ENCODE peak calls at places on chromosomes 11 and 22, in nine cellular contexts. One of them, this sample, is unnamed.

GRCh38 chr22:41425704-41426365 is 20.8 kb downstream of the TOB2 start:
- DNase-seq in A549: no peak
- DNase-seq in esophagus squamous epithelium: no peak
- DNase-seq in effector memory CD4-positive, alpha-beta T cell: no peak
- DNase-seq in left ventricle myocardium inferior: no peak
- DNase-seq in gastrocnemius medialis: no peak
- DNase-seq in body of pancreas: no peak
- DNase-seq in heart left ventricle: no peak
- DNase-seq in kidney: no peak
- DNase-seq in this sample: no peak

GRCh38 chr11:120186799-120187591 is 23.8 kb upstream of the OAF start:
- DNase-seq in A549: no peak
- DNase-seq in esophagus squamous epithelium: no peak
- DNase-seq in effector memory CD4-positive, alpha-beta T cell: no peak
- DNase-seq in left ventricle myocardium inferior: no peak
- DNase-seq in gastrocnemius medialis: no peak
- DNase-seq in body of pancreas: peak; percentile 69
- DNase-seq in heart left ventricle: no peak
- DNase-seq in kidney: no peak
- DNase-seq in this sample: no peak

GRCh38 chr11:115503886-115504278 is 333 bp downstream of the CADM1 start:
- DNase-seq in A549: no peak
- DNase-seq in esophagus squamous epithelium: no peak
- DNase-seq in effector memory CD4-positive, alpha-beta T cell: no peak
- DNase-seq in left ventricle myocardium inferior: no peak
- DNase-seq in gastrocnemius medialis: no peak
- DNase-seq in body of pancreas: no peak
- DNase-seq in heart left ventricle: no peak
- DNase-seq in kidney: no peak
- DNase-seq in this sample: no peak

GRCh38 chr11:3202759-3203158 is 15.9 kb downstream of the MRGPRG start:
- DNase-seq in A549: no peak
- DNase-seq in esophagus squamous epithelium: no peak
- DNase-seq in effector memory CD4-positive, alpha-beta T cell: no peak
- DNase-seq in left ventricle myocardium inferior: peak; percentile 11
- DNase-seq in gastrocnemius medialis: no peak
- DNase-seq in body of pancreas: peak; percentile 1
- DNase-seq in heart left ventricle: no peak
- DNase-seq in kidney: peak; percentile 64
- DNase-seq in this sample: no peak

GRCh38 chr11:17719028-17719939 is at the start of gene MYOD1:
- DNase-seq in A549: peak; percentile 43
- DNase-seq in esophagus squamous epithelium: no peak
- DNase-seq in effector memory CD4-positive, alpha-beta T cell: no peak
- DNase-seq in left ventricle myocardium inferior: no peak
- DNase-seq in gastrocnemius medialis: peak; percentile 92
- DNase-seq in body of pancreas: no peak
- DNase-seq in heart left ventricle: no peak
- DNase-seq in kidney: no peak
- DNase-seq in this sample: no peak

GRCh38 chr22:44449683-44450425 is 48.2 kb downstream of the RTL6 start:
- DNase-seq in A549: no peak
- DNase-seq in esophagus squamous epithelium: no peak
- DNase-seq in effector memory CD4-positive, alpha-beta T cell: no peak
- DNase-seq in left ventricle myocardium inferior: no peak
- DNase-seq in gastrocnemius medialis: no peak
- DNase-seq in body of pancreas: no peak
- DNase-seq in heart left ventricle: no peak
- DNase-seq in kidney: peak; percentile 46
- DNase-seq in this sample: no peak

GRCh38 chr11:12807621-12808020 is 133.4 kb downstream of the TEAD1 start:
- DNase-seq in A549: no peak
- DNase-seq in esophagus squamous epithelium: no peak
- DNase-seq in effector memory CD4-positive, alpha-beta T cell: no peak
- DNase-seq in left ventricle myocardium inferior: no peak
- DNase-seq in gastrocnemius medialis: no peak
- DNase-seq in body of pancreas: no peak
- DNase-seq in heart left ventricle: no peak
- DNase-seq in kidney: no peak
- DNase-seq in this sample: no peak

GRCh38 chr11:64358907-64359711 is at the start of gene RPS6KA4:
- DNase-seq in A549: peak; percentile 47
- DNase-seq in esophagus squamous epithelium: no peak
- DNase-seq in effector memory CD4-positive, alpha-beta T cell: no peak
- DNase-seq in left ventricle myocardium inferior: peak; percentile 68
- DNase-seq in gastrocnemius medialis: peak; percentile 37
- DNase-seq in body of pancreas: peak; percentile 77
- DNase-seq in heart left ventricle: peak; percentile 74
- DNase-seq in kidney: peak; percentile 87
- DNase-seq in this sample: no peak

GRCh38 chr11:845872-846271 is 3.2 kb downstream of the TSPAN4 start:
- DNase-seq in A549: no peak
- DNase-seq in esophagus squamous epithelium: no peak
- DNase-seq in effector memory CD4-positive, alpha-beta T cell: no peak
- DNase-seq in left ventricle myocardium inferior: no peak
- DNase-seq in gastrocnemius medialis: no peak
- DNase-seq in body of pancreas: no peak
- DNase-seq in heart left ventricle: no peak
- DNase-seq in kidney: no peak
- DNase-seq in this sample: no peak

GRCh38 chr11:26904114-26904513 is 89.8 kb upstream of the FIBIN start:
- DNase-seq in A549: no peak
- DNase-seq in esophagus squamous epithelium: no peak
- DNase-seq in effector memory CD4-positive, alpha-beta T cell: no peak
- DNase-seq in left ventricle myocardium inferior: no peak
- DNase-seq in gastrocnemius medialis: no peak
- DNase-seq in body of pancreas: no peak
- DNase-seq in heart left ventricle: no peak
- DNase-seq in kidney: no peak
- DNase-seq in this sample: no peak

GRCh38 chr22:36237462-36238347 is 1.6 kb downstream of the APOL2 start:
- DNase-seq in A549: no peak
- DNase-seq in esophagus squamous epithelium: no peak
- DNase-seq in effector memory CD4-positive, alpha-beta T cell: no peak
- DNase-seq in left ventricle myocardium inferior: no peak
- DNase-seq in gastrocnemius medialis: no peak
- DNase-seq in body of pancreas: no peak
- DNase-seq in heart left ventricle: no peak
- DNase-seq in kidney: no peak
- DNase-seq in this sample: no peak

GRCh38 chr11:72308226-72309073 is 64.5 kb upstream of the PHOX2A start:
- DNase-seq in A549: no peak
- DNase-seq in esophagus squamous epithelium: no peak
- DNase-seq in effector memory CD4-positive, alpha-beta T cell: no peak
- DNase-seq in left ventricle myocardium inferior: no peak
- DNase-seq in gastrocnemius medialis: no peak
- DNase-seq in body of pancreas: peak; percentile 14
- DNase-seq in heart left ventricle: no peak
- DNase-seq in kidney: no peak
- DNase-seq in this sample: no peak

GRCh38 chr22:35299717-35300497 is at the start of gene TOM1:
- DNase-seq in A549: peak; percentile 97
- DNase-seq in esophagus squamous epithelium: peak; percentile 81
- DNase-seq in effector memory CD4-positive, alpha-beta T cell: peak; percentile 95
- DNase-seq in left ventricle myocardium inferior: peak; percentile 97
- DNase-seq in gastrocnemius medialis: peak; percentile 98
- DNase-seq in body of pancreas: peak; percentile 98
- DNase-seq in heart left ventricle: peak; percentile 97
- DNase-seq in kidney: peak; percentile 99
- DNase-seq in this sample: peak; percentile 98

GRCh38 chr11:35163707-35164496 is 24.9 kb downstream of the CD44 start:
- DNase-seq in A549: no peak
- DNase-seq in esophagus squamous epithelium: no peak
- DNase-seq in effector memory CD4-positive, alpha-beta T cell: no peak
- DNase-seq in left ventricle myocardium inferior: no peak
- DNase-seq in gastrocnemius medialis: no peak
- DNase-seq in body of pancreas: no peak
- DNase-seq in heart left ventricle: no peak
- DNase-seq in kidney: no peak
- DNase-seq in this sample: no peak

GRCh38 chr11:12121504-12121903 is 11.1 kb downstream of the MICAL2 start:
- DNase-seq in A549: no peak
- DNase-seq in esophagus squamous epithelium: no peak
- DNase-seq in effector memory CD4-positive, alpha-beta T cell: no peak
- DNase-seq in left ventricle myocardium inferior: no peak
- DNase-seq in gastrocnemius medialis: no peak
- DNase-seq in body of pancreas: no peak
- DNase-seq in heart left ventricle: no peak
- DNase-seq in kidney: no peak
- DNase-seq in this sample: no peak

GRCh38 chr11:14954581-14954980 is 17.6 kb downstream of the CALCA start:
- DNase-seq in A549: no peak
- DNase-seq in esophagus squamous epithelium: no peak
- DNase-seq in effector memory CD4-positive, alpha-beta T cell: no peak
- DNase-seq in left ventricle myocardium inferior: no peak
- DNase-seq in gastrocnemius medialis: no peak
- DNase-seq in body of pancreas: no peak
- DNase-seq in heart left ventricle: no peak
- DNase-seq in kidney: no peak
- DNase-seq in this sample: no peak

DNA sequence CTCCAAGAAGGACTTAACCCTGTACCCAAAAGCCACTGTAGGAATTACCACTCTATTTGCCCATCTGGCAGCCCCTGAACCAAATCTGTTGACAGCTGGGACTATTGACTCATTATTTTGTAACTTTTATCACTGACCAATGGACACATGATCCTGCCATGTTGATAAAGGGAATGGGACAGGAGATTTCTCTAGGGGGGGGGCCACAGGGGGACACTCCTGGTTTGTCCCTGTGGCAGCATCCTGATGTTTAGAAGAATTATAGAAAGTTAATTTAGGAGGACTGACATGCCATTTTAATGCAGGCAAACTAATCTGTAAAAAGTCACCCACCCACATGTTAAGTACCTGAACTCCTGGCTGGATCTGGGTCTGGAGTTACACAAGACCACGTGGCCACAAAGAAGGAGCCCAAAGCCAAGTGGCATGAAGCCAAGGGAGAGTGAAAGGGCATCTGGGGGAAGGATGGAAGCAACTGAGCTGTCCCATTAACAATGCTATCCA is 558.1 kb downstream of the ETS1 start:
- DNase-seq in A549: no peak
- DNase-seq in esophagus squamous epithelium: no peak
- DNase-seq in effector memory CD4-positive, alpha-beta T cell: no peak
- DNase-seq in left ventricle myocardium inferior: no peak
- DNase-seq in gastrocnemius medialis: no peak
- DNase-seq in body of pancreas: peak; percentile 15
- DNase-seq in heart left ventricle: no peak
- DNase-seq in kidney: no peak
- DNase-seq in this sample: no peak
- H3K27ac ChIP-seq in A549: no peak overlapping the region
- H3K27ac ChIP-seq in esophagus squamous epithelium: no peak overlapping the region
- H3K27ac ChIP-seq in effector memory CD4-positive, alpha-beta T cell: no peak overlapping the region
- H3K27ac ChIP-seq in left ventricle myocardium inferior: no peak overlapping the region
- H3K27ac ChIP-seq in gastrocnemius medialis: no peak overlapping the region
- H3K27ac ChIP-seq in body of pancreas: no peak overlapping the region
- H3K27ac ChIP-seq in heart left ventricle: no peak overlapping the region
- H3K27ac ChIP-seq in kidney: no peak overlapping the region
- H3K27ac ChIP-seq in this sample: no peak overlapping the region

GRCh38 chr11:8686325-8686724 is 3.7 kb downstream of the RPL27A start:
- DNase-seq in A549: no peak
- DNase-seq in esophagus squamous epithelium: no peak
- DNase-seq in effector memory CD4-positive, alpha-beta T cell: no peak
- DNase-seq in left ventricle myocardium inferior: no peak
- DNase-seq in gastrocnemius medialis: no peak
- DNase-seq in body of pancreas: no peak
- DNase-seq in heart left ventricle: no peak
- DNase-seq in kidney: peak; percentile 14
- DNase-seq in this sample: peak; percentile 54
- H3K4me1 ChIP-seq in A549: peaks cover 49% of the 10 kb centered on the region
- H3K4me1 ChIP-seq in esophagus squamous epithelium: peaks cover 33% of the 10 kb centered on the region
- H3K4me1 ChIP-seq in effector memory CD4-positive, alpha-beta T cell: peaks cover 29% of the 10 kb centered on the region
- H3K4me1 ChIP-seq in left ventricle myocardium inferior: peaks cover 60% of the 10 kb centered on the region
- H3K4me1 ChIP-seq in gastrocnemius medialis: peaks cover 41% of the 10 kb centered on the region
- H3K4me1 ChIP-seq in body of pancreas: peaks cover 54% of the 10 kb centered on the region
- H3K4me1 ChIP-seq in heart left ventricle: peaks cover 9% of the 10 kb centered on the region
- H3K4me1 ChIP-seq in kidney: peaks cover 10% of the 10 kb centered on the region
- H3K4me1 ChIP-seq in this sample: peaks cover 38% of the 10 kb centered on the region

GRCh38 chr11:58928082-58928574 is 11.2 kb upstream of the GLYATL1 start:
- DNase-seq in A549: no peak
- DNase-seq in esophagus squamous epithelium: no peak
- DNase-seq in effector memory CD4-positive, alpha-beta T cell: no peak
- DNase-seq in left ventricle myocardium inferior: no peak
- DNase-seq in gastrocnemius medialis: no peak
- DNase-seq in body of pancreas: no peak
- DNase-seq in heart left ventricle: no peak
- DNase-seq in kidney: no peak
- DNase-seq in this sample: no peak

GRCh38 chr11:58926695-58927094 is 12.6 kb upstream of the GLYATL1 start:
- DNase-seq in A549: peak; percentile 5
- DNase-seq in esophagus squamous epithelium: no peak
- DNase-seq in effector memory CD4-positive, alpha-beta T cell: no peak
- DNase-seq in left ventricle myocardium inferior: no peak
- DNase-seq in gastrocnemius medialis: no peak
- DNase-seq in body of pancreas: no peak
- DNase-seq in heart left ventricle: no peak
- DNase-seq in kidney: no peak
- DNase-seq in this sample: no peak

GRCh38 chr11:58926251-58926650 is 13.0 kb upstream of the GLYATL1 start:
- DNase-seq in A549: no peak
- DNase-seq in esophagus squamous epithelium: no peak
- DNase-seq in effector memory CD4-positive, alpha-beta T cell: no peak
- DNase-seq in left ventricle myocardium inferior: no peak
- DNase-seq in gastrocnemius medialis: no peak
- DNase-seq in body of pancreas: no peak
- DNase-seq in heart left ventricle: no peak
- DNase-seq in kidney: no peak
- DNase-seq in this sample: no peak

GRCh38 chr11:58927393-58928081 is 11.8 kb upstream of the GLYATL1 start:
- DNase-seq in A549: no peak
- DNase-seq in esophagus squamous epithelium: no peak
- DNase-seq in effector memory CD4-positive, alpha-beta T cell: no peak
- DNase-seq in left ventricle myocardium inferior: no peak
- DNase-seq in gastrocnemius medialis: no peak
- DNase-seq in body of pancreas: peak; percentile 78
- DNase-seq in heart left ventricle: no peak
- DNase-seq in kidney: no peak
- DNase-seq in this sample: no peak

DNA sequence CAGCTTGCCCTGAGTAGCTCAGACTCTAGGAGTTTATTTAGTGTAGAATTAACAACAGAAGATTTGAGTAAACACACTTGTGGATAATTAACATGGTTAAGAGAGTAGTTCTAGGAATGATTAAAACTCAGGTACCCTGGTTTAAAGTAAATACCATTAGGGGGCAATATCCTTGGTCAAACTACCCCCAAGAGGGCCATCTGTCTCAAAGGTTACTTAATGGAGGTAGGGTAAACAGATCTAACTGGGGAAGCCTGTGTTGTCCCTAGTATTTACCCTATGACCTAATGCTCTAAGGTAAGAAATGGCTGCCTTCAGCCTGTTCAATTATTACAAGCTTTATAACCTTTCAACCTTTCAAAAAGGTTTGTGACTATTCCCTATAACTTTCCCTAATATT is 10.6 kb upstream of the GLYATL1 start:
- DNase-seq in A549: no peak
- DNase-seq in esophagus squamous epithelium: no peak
- DNase-seq in effector memory CD4-positive, alpha-beta T cell: no peak
- DNase-seq in left ventricle myocardium inferior: no peak
- DNase-seq in gastrocnemius medialis: no peak
- DNase-seq in body of pancreas: no peak
- DNase-seq in heart left ventricle: no peak
- DNase-seq in kidney: no peak
- DNase-seq in this sample: no peak
- H3K27ac ChIP-seq in A549: no peak overlapping the region
- H3K27ac ChIP-seq in esophagus squamous epithelium: no peak overlapping the region
- H3K27ac ChIP-seq in effector memory CD4-positive, alpha-beta T cell: no peak overlapping the region
- H3K27ac ChIP-seq in left ventricle myocardium inferior: no peak overlapping the region
- H3K27ac ChIP-seq in gastrocnemius medialis: no peak overlapping the region
- H3K27ac ChIP-seq in body of pancreas: no peak overlapping the region
- H3K27ac ChIP-seq in heart left ventricle: no peak overlapping the region
- H3K27ac ChIP-seq in kidney: peak overlapping the region; percentile 80
- H3K27ac ChIP-seq in this sample: no peak overlapping the region

GRCh38 chr11:74015919-74016684 is 7.2 kb upstream of the UCP3 start:
- DNase-seq in A549: no peak
- DNase-seq in esophagus squamous epithelium: no peak
- DNase-seq in effector memory CD4-positive, alpha-beta T cell: no peak
- DNase-seq in left ventricle myocardium inferior: no peak
- DNase-seq in gastrocnemius medialis: no peak
- DNase-seq in body of pancreas: no peak
- DNase-seq in heart left ventricle: no peak
- DNase-seq in kidney: no peak
- DNase-seq in this sample: no peak
- H3K4me1 ChIP-seq in A549: peaks cover 7% of the 10 kb centered on the region
- H3K4me1 ChIP-seq in esophagus squamous epithelium: peaks cover 24% of the 10 kb centered on the region
- H3K4me1 ChIP-seq in effector memory CD4-positive, alpha-beta T cell: peaks cover 80% of the 10 kb centered on the region
- H3K4me1 ChIP-seq in left ventricle myocardium inferior: peaks cover 55% of the 10 kb centered on the region
- H3K4me1 ChIP-seq in gastrocnemius medialis: peaks cover 47% of the 10 kb centered on the region
- H3K4me1 ChIP-seq in body of pancreas: peaks cover 30% of the 10 kb centered on the region
- H3K4me1 ChIP-seq in heart left ventricle: peaks cover 15% of the 10 kb centered on the region
- H3K4me1 ChIP-seq in kidney: peaks cover 22% of the 10 kb centered on the region
- H3K4me1 ChIP-seq in this sample: peaks cover 41% of the 10 kb centered on the region

This sample was measured in right atrium auricular region.